ENCODE peak calls at places on chromosomes 12 and 14, in seven cellular contexts. S, V, R, U, D, G and O are unnamed samples.

GRCh38 chr14:91862417-91862816 is 4.9 kb downstream of the TC2N start:
- DNase-seq in V (no peak), D (no peak), R (no peak), U (no peak), S (no peak), G (no peak), O (no peak)

GRCh38 chr12:22624908-22625646 is at the start of gene ETNK1:
- DNase-seq in R (peak; percentile 79), G (peak; percentile 85), S (peak; percentile 81), D (peak; percentile 98), V (peak; percentile 97), U (peak; percentile 97), O (peak; percentile 88)

GRCh38 chr14:91284791-91285548 is 40.5 kb upstream of the GPR68 start:
- DNase-seq in R (no peak), D (no peak), G (no peak), U (no peak), V (peak; percentile 22), S (no peak), O (no peak)

GRCh38 chr14:56487090-56487667 is 92.4 kb upstream of the TMEM260 start:
- DNase-seq in R (peak; percentile 23), G (no peak), U (no peak), D (no peak), V (peak; percentile 41), S (no peak), O (peak; percentile 29)

GRCh38 chr14:92470215-92470614 is 43.4 kb upstream of the RIN3 start:
- DNase-seq in D (peak; percentile 5), G (no peak), S (no peak), R (no peak), V (no peak), U (no peak), O (no peak)

GRCh38 chr12:68259318-68259940 is 6.0 kb upstream of the IL22 start:
- DNase-seq in V (peak; percentile 22), D (no peak), S (no peak), U (no peak), R (no peak), G (no peak), O (no peak)

GRCh38 chr12:26513357-26514043 is 318.1 kb downstream of the SSPN start:
- DNase-seq in G (no peak), R (no peak), D (no peak), S (no peak), V (no peak), U (no peak), O (no peak)

GRCh38 chr12:111842556-111843396 is 748 bp downstream of the MAPKAPK5 start:
- DNase-seq in S (no peak), R (no peak), G (no peak), D (no peak), V (peak; percentile 17), U (no peak), O (no peak)

GRCh38 chr12:15088115-15088514 is 115.3 kb downstream of the PDE6H start:
- DNase-seq in R (no peak), V (no peak), D (no peak), S (no peak), U (no peak), G (no peak), O (no peak)

GRCh38 chr12:102204025-102204424 is 6.4 kb upstream of the PMCH start:
- DNase-seq in R (no peak), U (no peak), G (no peak), S (no peak), V (no peak), D (no peak), O (no peak)

GRCh38 chr12:11228268-11228879 is 41.1 kb downstream of the PRB3 start:
- DNase-seq in R (peak; percentile 35), S (peak; percentile 49), D (peak; percentile 73), V (peak; percentile 9), G (peak; percentile 53), U (peak; percentile 66), O (peak; percentile 63)

GRCh38 chr12:101608301-101609133 is 13.7 kb downstream of the MYBPC1 start:
- DNase-seq in U (no peak), D (no peak), S (no peak), R (no peak), V (no peak), G (no peak), O (no peak)

GRCh38 chr12:48677782-48678181 is 4.3 kb downstream of the KANSL2 start:
- DNase-seq in S (no peak), R (no peak), V (no peak), D (no peak), G (no peak), U (no peak), O (no peak)

GRCh38 chr12:121217066-121217465 is 7.1 kb downstream of the P2RX4 start:
- DNase-seq in G (no peak), R (no peak), D (no peak), S (no peak), U (no peak), V (no peak), O (no peak)

GRCh38 chr14:100531591-100532121 is 55.6 kb downstream of the BEGAIN start:
- DNase-seq in U (peak; percentile 10), S (no peak), V (no peak), G (no peak), R (no peak), D (peak; percentile 33), O (no peak)

GRCh38 chr14:60300019-60300418 is 51.0 kb downstream of the PPM1A start:
- DNase-seq in R (no peak), G (no peak), S (no peak), U (no peak), V (no peak), D (no peak), O (no peak)

GRCh38 chr12:56529656-56530055 is 8.0 kb downstream of the RBMS2 start:
- DNase-seq in G (no peak), R (no peak), V (no peak), S (no peak), U (no peak), D (no peak), O (no peak)

GRCh38 chr12:53223006-53223305 is 9.1 kb downstream of the RARG start:
- DNase-seq in R (no peak), G (no peak), U (no peak), D (no peak), V (no peak), S (no peak), O (no peak)

GRCh38 chr12:116990971-116991966 is 80.5 kb downstream of the FBXW8 start:
- DNase-seq in S (no peak), U (no peak), G (no peak), D (no peak), R (no peak), V (no peak), O (no peak)

GRCh38 chr12:43921666-43922337 is 85.9 kb downstream of the TMEM117 start:
- DNase-seq in G (no peak), S (no peak), R (no peak), V (no peak), U (no peak), D (no peak), O (no peak)

GRCh38 chr14:89915114-89915878 is 39.2 kb downstream of the EFCAB11 start:
- DNase-seq in V (no peak), R (peak; percentile 57), D (no peak), G (peak; percentile 58), S (no peak), U (peak; percentile 72), O (peak; percentile 93)

GRCh38 chr12:116876151-116876869 is 4.9 kb downstream of the HRK start:
- DNase-seq in G (peak; percentile 39), V (no peak), D (peak; percentile 78), U (peak; percentile 67), R (no peak), S (no peak), O (peak; percentile 63)

GRCh38 chr12:56160160-56160763 is 2.1 kb downstream of the MYL6 start:
- DNase-seq in G (no peak), D (no peak), S (no peak), U (no peak), R (no peak), V (no peak), O (no peak)

GRCh38 chr12:19003110-19003509 is 126.4 kb upstream of the PLEKHA5 start:
- DNase-seq in D (no peak), S (no peak), U (no peak), R (no peak), V (no peak), G (no peak), O (no peak)